ENCODE peak calls at places on chromosomes 7 and 10, in five cellular contexts. G is activated B cell treated with CpG ODN at 0.5 μM for 24 hours, R is GM13977, Z is fibroblast of pulmonary artery, X is GM13976. F is an unnamed sample.

GRCh38 chr10:71176661-71177060 is 35.7 kb upstream of the UNC5B start:
- DNase-seq in Z (no peak), X (no peak), R (no peak), G (no peak), F (no peak)

GRCh38 chr10:132417957-132418441 is 21.0 kb downstream of the PWWP2B start:
- DNase-seq in G (peak; percentile 69), Z (no peak), X (no peak), R (peak; percentile 33), F (peak; percentile 36)

GRCh38 chr10:69338547-69339450 is 60.5 kb downstream of the HK1 start:
- DNase-seq in X (no peak), G (no peak), Z (no peak), R (no peak), F (no peak)

GRCh38 chr10:69413221-69413865 is 3.4 kb downstream of the TACR2 start:
- DNase-seq in Z (peak; percentile 82), X (peak; percentile 72), R (peak; percentile 67), G (peak; percentile 22), F (peak; percentile 69)

GRCh38 chr10:44030132-44030531 is 354.8 kb downstream of the CXCL12 start:
- DNase-seq in X (peak; percentile 56), G (no peak), Z (no peak), R (peak; percentile 60), F (peak; percentile 34)

GRCh38 chr10:132280646-132281074 is 27.1 kb downstream of the STK32C start:
- DNase-seq in G (no peak), R (no peak), Z (no peak), X (no peak), F (no peak)

GRCh38 chr10:50627896-50628295 is 4.1 kb upstream of the SGMS1 start:
- DNase-seq in X (no peak), R (no peak), Z (no peak), G (no peak), F (no peak)

GRCh38 chr10:95242581-95243317 is 48.1 kb downstream of the PDLIM1 start:
- DNase-seq in R (peak; percentile 21), Z (peak; percentile 66), X (no peak), G (no peak), F (no peak)

GRCh38 chr7:159112136-159113011 is 32.3 kb downstream of the VIPR2 start:
- DNase-seq in X (no peak), R (no peak), G (no peak), Z (no peak), F (no peak)

GRCh38 chr7:105278973-105279687 is 109.6 kb downstream of the SRPK2 start:
- DNase-seq in G (no peak), Z (no peak), X (no peak), R (no peak), F (no peak)

GRCh38 chr7:150962743-150963399 is 15.2 kb downstream of the KCNH2 start:
- DNase-seq in X (peak; percentile 92), Z (peak; percentile 48), G (peak; percentile 36), R (peak; percentile 92), F (peak; percentile 89)

GRCh38 chr7:27187702-27188665 is 3.0 kb upstream of the HOXA11 start:
- DNase-seq in Z (no peak), R (no peak), X (no peak), G (peak; percentile 18), F (no peak)

GRCh38 chr7:35716038-35716803 is 21.3 kb upstream of the HERPUD2 start:
- DNase-seq in X (no peak), Z (peak; percentile 61), G (no peak), R (no peak), F (no peak)

GRCh38 chr10:110363572-110364411 is 59.1 kb upstream of the SMNDC1 start:
- DNase-seq in R (no peak), G (no peak), Z (no peak), X (no peak), F (no peak)

GRCh38 chr7:74174606-74175082 is 488 bp downstream of the EIF4H start:
- DNase-seq in R (no peak), Z (peak; percentile 50), X (no peak), G (no peak), F (no peak)

GRCh38 chr7:27117687-27118491 is 12.7 kb downstream of the HOXA4 start:
- DNase-seq in G (no peak), R (no peak), Z (peak; percentile 47), X (no peak), F (no peak)

GRCh38 chr7:27162930-27163775 is 2.2 kb downstream of the HOXA9 start:
- DNase-seq in G (no peak), X (no peak), Z (no peak), R (no peak), F (no peak)

GRCh38 chr7:96080021-96080420 is 241.9 kb downstream of the SLC25A13 start:
- DNase-seq in R (no peak), X (no peak), G (no peak), Z (no peak), F (no peak)

GRCh38 chr10:80203835-80204148 is 1.5 kb downstream of the ANXA11 start:
- DNase-seq in Z (no peak), R (no peak), G (no peak), X (no peak), F (no peak)

GRCh38 chr10:80204193-80204714 is 1.1 kb downstream of the ANXA11 start:
- DNase-seq in X (no peak), G (no peak), Z (no peak), R (peak; percentile 32), F (peak; percentile 36)

GRCh38 chr10:80204801-80205477 is 398 bp downstream of the ANXA11 start:
- DNase-seq in Z (no peak), G (peak; percentile 49), X (peak; percentile 76), R (peak; percentile 73), F (peak; percentile 80)

GRCh38 chr10:80201592-80202256 is 3.6 kb downstream of the ANXA11 start:
- DNase-seq in R (no peak), Z (no peak), G (no peak), X (no peak), F (no peak)

DNA sequence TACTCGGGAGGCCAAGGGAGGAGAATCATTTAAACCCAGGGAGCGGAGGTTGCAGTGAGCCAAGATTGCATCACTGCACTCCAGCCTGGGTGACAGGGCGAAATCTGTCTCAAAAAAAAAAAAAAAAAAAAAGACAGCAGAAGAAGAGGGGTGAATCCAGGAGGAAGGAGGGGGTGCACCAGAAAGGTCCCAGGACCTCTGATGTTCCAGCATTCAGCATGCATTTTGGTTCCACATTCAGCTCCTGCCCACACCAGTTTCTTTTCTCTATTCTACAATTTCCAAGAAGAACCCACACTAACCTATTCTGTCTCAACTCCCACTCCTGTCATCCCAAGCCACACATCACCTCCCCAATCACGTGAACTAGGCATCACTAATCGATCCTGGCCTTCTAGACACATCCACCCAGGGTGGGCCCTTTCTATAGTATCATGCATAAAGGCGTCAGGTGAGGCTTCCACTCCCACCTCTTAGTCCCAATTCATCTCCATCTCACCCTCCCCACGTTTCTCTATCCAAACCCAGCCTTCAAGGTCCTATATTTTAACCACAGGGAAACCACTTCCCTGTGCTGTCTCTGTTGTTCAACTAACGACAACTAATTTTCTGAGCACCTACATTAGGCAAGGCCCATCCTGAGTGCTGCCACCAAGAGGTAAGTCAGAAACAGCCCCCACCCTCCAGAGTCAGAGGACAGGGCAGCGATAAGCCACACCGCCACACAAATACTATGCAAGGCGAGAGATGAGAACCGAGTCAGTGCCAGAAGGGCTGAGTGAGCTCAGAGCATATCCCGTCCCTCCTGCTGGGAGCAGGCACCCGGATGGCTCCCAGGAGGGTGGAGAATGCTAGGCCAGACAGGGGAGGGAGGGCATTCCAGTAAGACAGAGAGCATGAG is 2.2 kb downstream of the ANXA11 start:
- DNase-seq in G (no peak), Z (peak; percentile 91), R (peak; percentile 54), X (peak; percentile 74), F (peak; percentile 81)
- TF ChIP-seq CTCF in G (no peak), Z (peak; percentile 30), R (peak; percentile 50), X (peak; percentile 64), F (peak; percentile 39)

GRCh38 chr10:80709879-80710278 is 172.2 kb downstream of the SH2D4B start:
- DNase-seq in G (no peak), Z (no peak), R (no peak), X (no peak), F (no peak)

GRCh38 chr10:80708808-80709207 is 171.1 kb downstream of the SH2D4B start:
- DNase-seq in G (no peak), R (no peak), X (no peak), Z (no peak), F (no peak)

GRCh38 chr10:80713398-80713928 is 175.8 kb downstream of the SH2D4B start:
- DNase-seq in X (no peak), Z (no peak), G (no peak), R (no peak), F (no peak)

GRCh38 chr10:80718024-80718423 is 180.3 kb downstream of the SH2D4B start:
- DNase-seq in R (no peak), G (no peak), X (no peak), Z (no peak), F (no peak)

DNA sequence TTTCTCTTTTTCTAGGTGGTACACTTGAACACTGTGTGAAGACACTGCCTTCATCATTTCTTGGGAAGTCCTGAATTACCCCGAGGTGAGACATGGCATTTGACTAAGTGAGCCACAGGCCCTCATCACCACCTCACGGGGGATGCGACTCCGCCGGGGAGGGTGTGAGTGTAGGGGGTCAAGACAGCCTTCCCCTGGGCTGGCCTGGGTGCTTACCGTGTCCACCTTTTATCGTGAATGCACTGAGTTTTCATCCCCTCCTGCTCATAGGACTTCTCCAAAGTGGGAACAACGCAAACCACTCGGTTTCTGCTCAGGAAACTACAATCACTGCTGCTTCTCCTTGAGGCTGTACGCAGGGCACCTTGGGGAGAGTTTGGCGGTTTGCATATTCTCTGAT is 176.9 kb downstream of the SH2D4B start:
- DNase-seq in R (no peak), G (no peak), X (no peak), Z (no peak), F (no peak)
- TF ChIP-seq CTCF in R (no peak), G (no peak), X (no peak), Z (no peak), F (no peak)

DNA sequence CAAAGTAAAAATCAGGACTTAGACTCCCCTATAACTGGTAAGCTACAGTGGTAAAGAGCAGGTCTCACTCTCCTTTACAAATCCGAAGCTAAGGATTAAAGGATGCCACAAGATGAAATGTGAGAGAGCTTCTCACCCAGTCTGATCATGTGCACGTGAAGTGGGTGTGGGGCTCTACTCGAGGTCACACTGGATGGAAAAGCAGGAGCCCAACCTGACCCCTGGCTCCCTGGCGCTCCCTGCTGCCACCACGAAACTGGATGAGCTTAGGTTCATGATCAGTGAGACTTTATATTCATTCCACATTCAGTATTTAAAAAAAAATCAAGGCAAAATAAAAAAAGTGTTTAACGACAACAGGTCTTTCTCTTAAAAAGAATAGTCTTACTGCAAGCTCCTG is 21.7 kb upstream of the FOXI2 start:
- DNase-seq in R (no peak), G (no peak), Z (no peak), X (no peak), F (no peak)
- TF ChIP-seq CTCF in R (no peak), G (no peak), Z (no peak), X (no peak), F (no peak)

DNA sequence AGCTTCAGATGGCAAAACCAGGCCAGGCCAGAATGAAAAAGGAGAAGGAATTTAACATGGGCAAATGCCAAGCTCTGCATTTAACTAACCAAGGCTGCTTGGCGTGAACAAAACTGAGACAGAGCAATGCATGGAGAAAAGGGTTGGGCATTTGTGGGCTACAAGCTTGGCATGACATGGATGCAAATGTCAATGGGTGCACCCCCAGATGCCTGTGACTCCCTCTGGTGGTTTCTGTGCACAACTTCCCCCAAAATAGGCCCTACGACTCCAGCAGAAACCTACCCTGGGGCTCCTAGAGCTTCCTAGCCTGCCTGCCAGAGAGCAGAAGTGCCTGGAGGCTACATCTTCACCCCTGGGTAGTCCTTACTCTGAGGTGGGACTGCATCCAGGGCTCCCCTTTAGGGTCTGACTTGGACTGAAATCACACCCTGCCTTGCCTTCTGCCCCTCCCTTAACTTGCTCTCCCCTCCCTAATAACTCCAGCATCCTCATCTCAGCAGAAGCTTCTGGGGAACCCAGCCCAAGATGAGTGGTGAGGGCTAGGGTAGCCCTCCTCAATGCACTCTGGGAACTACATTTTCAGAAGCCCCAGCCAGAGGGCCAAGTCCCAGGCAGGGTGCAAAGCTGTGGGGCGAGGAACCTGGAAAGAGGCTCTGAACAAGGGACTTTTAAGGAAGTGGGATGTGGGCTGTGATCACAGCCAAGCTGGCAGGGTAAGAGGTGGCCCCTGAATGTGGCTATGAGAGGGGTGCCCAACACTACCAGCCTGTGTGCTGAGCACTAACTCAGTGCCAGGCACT is 11.3 kb downstream of the GPRIN2 start:
- DNase-seq in X (peak; percentile 64), R (no peak), Z (peak; percentile 23), G (peak; percentile 11), F (peak; percentile 72)
- TF ChIP-seq CTCF in X (no peak), R (peak; percentile 24), Z (peak; percentile 46), G (no peak), F (peak; percentile 17)

F was measured in GM20000.